ENCODE peak calls at places on chromosomes 3 and 15, in four cellular contexts. K is H1, R is K562, N is GM12878. G is an unnamed sample.

GRCh38 chr3:126487151-126487771 is 11.6 kb upstream of the ZXDC start:
- DNase-seq in K (no peak), R (peak), N (no peak), G (no peak)

GRCh38 chr3:188437921-188438320 is 284.0 kb downstream of the LPP start:
- DNase-seq in K (no peak), R (no peak), N (no peak), G (no peak)

GRCh38 chr3:38232701-38233100 is 32.9 kb upstream of the SLC22A13 start:
- DNase-seq in K (no peak), R (no peak), N (peak), G (no peak)

GRCh38 chr3:43248956-43249355 is 37.4 kb upstream of the SNRK start:
- DNase-seq in K (peak), R (no peak), N (no peak), G (no peak)

GRCh38 chr3:79337798-79338197 is 430.0 kb downstream of the ROBO1 start:
- DNase-seq in K (no peak), R (no peak), N (no peak), G (no peak)

GRCh38 chr15:45499426-45499825 is 23.1 kb downstream of the SLC30A4 start:
- DNase-seq in K (no peak), R (no peak), N (no peak), G (no peak)

GRCh38 chr3:55097441-55097840 is 169.6 kb upstream of the LRTM1 start:
- DNase-seq in K (no peak), R (no peak), N (no peak), G (no peak)

GRCh38 chr3:58120075-58120812 is 90.5 kb downstream of the DNASE1L3 start:
- DNase-seq in K (no peak), R (no peak), N (no peak), G (no peak)

GRCh38 chr15:27582741-27583400 is 516.2 kb downstream of the OCA2 start:
- DNase-seq in K (no peak), R (no peak), N (no peak), G (no peak)

GRCh38 chr3:97917813-97918536 is 54.3 kb downstream of the RIOX2 start:
- DNase-seq in K (no peak), R (no peak), N (no peak), G (no peak)

GRCh38 chr3:131903988-131904415 is 130.8 kb downstream of the CPNE4 start:
- DNase-seq in K (no peak), R (no peak), N (no peak), G (no peak)

GRCh38 chr15:90412356-90413194 is 24.5 kb downstream of the IQGAP1 start:
- DNase-seq in K (no peak), R (no peak), N (peak), G (peak)

GRCh38 chr3:14482271-14482721 is 57.8 kb downstream of the GRIP2 start:
- DNase-seq in K (no peak), R (no peak), N (no peak), G (no peak)

GRCh38 chr15:69008056-69008455 is 6.4 kb upstream of the NOX5 start:
- DNase-seq in K (no peak), R (no peak), N (no peak), G (no peak)

GRCh38 chr3:142888099-142888483 is 792 bp downstream of the PCOLCE2 start:
- DNase-seq in K (no peak), R (no peak), N (no peak), G (peak)

GRCh38 chr3:10365316-10365715 is 44.4 kb upstream of the SEC13 start:
- DNase-seq in K (no peak), R (no peak), N (no peak), G (no peak)

GRCh38 chr15:61038387-61038786 is 190.7 kb downstream of the RORA start:
- DNase-seq in K (no peak), R (peak), N (no peak), G (no peak)

GRCh38 chr15:41564286-41564959 is 5.4 kb downstream of the TYRO3 start:
- DNase-seq in K (peak), R (peak), N (no peak), G (no peak)

GRCh38 chr3:179713643-179714090 is 60.8 kb downstream of the USP13 start:
- DNase-seq in K (no peak), R (no peak), N (no peak), G (no peak)

GRCh38 chr3:30631237-30631961 is 25.0 kb downstream of the TGFBR2 start:
- DNase-seq in K (no peak), R (no peak), N (no peak), G (peak)

GRCh38 chr3:56086355-56086754 is 381.9 kb downstream of the ERC2 start:
- DNase-seq in K (no peak), R (no peak), N (no peak), G (no peak)

GRCh38 chr3:88059380-88060160 is 515 bp downstream of the ZNF654 start:
- DNase-seq in K (no peak), R (peak), N (no peak), G (no peak)

GRCh38 chr3:89067736-89068135 is 39.7 kb upstream of the EPHA3 start:
- DNase-seq in K (no peak), R (no peak), N (no peak), G (no peak)

GRCh38 chr15:52186651-52187486 is 4.3 kb downstream of the GNB5 start:
- DNase-seq in K (no peak), R (no peak), N (no peak), G (no peak)

GRCh38 chr3:107429330-107430181 is 52.3 kb downstream of the CCDC54 start:
- DNase-seq in K (peak), R (peak), N (no peak), G (peak)
- TF ChIP-seq ATF3 in K (no peak), R (no peak), N (no peak), G (no peak)

GRCh38 chr3:47407896-47408838 is 27.3 kb downstream of the PTPN23 start:
- DNase-seq in K (no peak), R (no peak), N (no peak), G (no peak)
- TF ChIP-seq EGR1 in K (no peak), R (peak), N (no peak), G (no peak)

GRCh38 chr15:64981812-64982431 is 7.8 kb downstream of the SPG21 start:
- DNase-seq in K (no peak), R (no peak), N (no peak), G (no peak)
- TF ChIP-seq SIN3A in K (no peak), R (no peak), N (no peak), G (no peak)

GRCh38 chr3:168847293-168847883 is 751.7 kb upstream of the GOLIM4 start:
- DNase-seq in K (no peak), R (peak), N (peak), G (no peak)
- TF ChIP-seq ATF3 in K (no peak), R (no peak), N (no peak), G (no peak)

DNA sequence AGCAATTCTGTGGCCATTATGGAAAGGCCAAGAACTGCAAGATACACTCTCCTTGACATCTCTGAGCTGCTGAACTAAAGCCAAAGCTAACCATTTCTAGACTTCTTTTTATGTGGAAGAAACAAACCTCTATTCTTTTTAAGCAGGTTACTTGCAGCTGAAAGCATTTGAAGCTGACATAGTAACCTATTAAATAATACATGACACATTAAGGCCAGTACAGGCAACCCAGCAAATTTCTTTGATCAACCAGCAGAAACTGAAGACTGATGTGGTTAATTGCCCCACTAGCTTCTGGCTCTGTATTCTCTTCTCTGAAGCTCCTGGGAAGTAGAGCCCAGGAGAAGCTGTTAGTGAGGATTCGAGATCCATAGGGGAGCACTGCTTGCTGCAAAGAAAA is 17.4 kb downstream of the FHIT start:
- DNase-seq in K (no peak), R (no peak), N (peak), G (no peak)
- TF ChIP-seq EGR1 in K (no peak), R (no peak), N (no peak), G (no peak)

GRCh38 chr3:101179637-101180036 is 140.7 kb downstream of the IMPG2 start:
- DNase-seq in K (no peak), R (no peak), N (no peak), G (no peak)
- TF ChIP-seq SIN3A in K (no peak), R (no peak), N (no peak), G (no peak)